ENCODE peak calls at places on chromosomes 7 and 10, in seven cellular contexts. J is breast epithelium, R is endothelial cell of umbilical vein, I is H1, G is suprapubic skin, E is sigmoid colon, T is K562. D is an unnamed sample.

GRCh38 chr7:45663965-45664623 is 89.9 kb downstream of the ADCY1 start:
- DNase-seq in E (no peak), R (no peak), T (no peak), J (peak; percentile 44), I (no peak), G (peak; percentile 55), D (no peak)

GRCh38 chr7:5595545-5596045 is 172.0 kb upstream of the TNRC18 start:
- DNase-seq in J (no peak), G (no peak), R (no peak), T (peak; percentile 51), E (no peak), I (no peak), D (no peak)

GRCh38 chr10:47195274-47195885 is 104.6 kb upstream of the GDF10 start:
- DNase-seq in G (no peak), R (no peak), J (no peak), I (no peak), T (no peak), E (no peak), D (no peak)

GRCh38 chr10:69849790-69850189 is 48.1 kb downstream of the COL13A1 start:
- DNase-seq in T (no peak), J (no peak), E (no peak), G (no peak), I (no peak), R (no peak), D (no peak)

GRCh38 chr10:86523348-86523747 is 1.8 kb upstream of the WAPL start:
- DNase-seq in I (no peak), R (no peak), G (no peak), J (no peak), T (peak; percentile 23), E (no peak), D (no peak)

GRCh38 chr10:131453772-131454634 is 142.5 kb upstream of the TCERG1L start:
- DNase-seq in R (no peak), G (peak; percentile 89), E (no peak), T (peak; percentile 73), J (peak; percentile 74), I (peak; percentile 51), D (peak; percentile 25)

GRCh38 chr7:36764929-36765328 is 40.6 kb upstream of the AOAH start:
- DNase-seq in T (no peak), J (no peak), E (no peak), R (no peak), G (no peak), I (no peak), D (no peak)

GRCh38 chr7:84876036-84876821 is 310.6 kb downstream of the SEMA3D start:
- DNase-seq in R (no peak), G (peak; percentile 67), I (no peak), T (no peak), J (no peak), E (no peak), D (no peak)

DNA sequence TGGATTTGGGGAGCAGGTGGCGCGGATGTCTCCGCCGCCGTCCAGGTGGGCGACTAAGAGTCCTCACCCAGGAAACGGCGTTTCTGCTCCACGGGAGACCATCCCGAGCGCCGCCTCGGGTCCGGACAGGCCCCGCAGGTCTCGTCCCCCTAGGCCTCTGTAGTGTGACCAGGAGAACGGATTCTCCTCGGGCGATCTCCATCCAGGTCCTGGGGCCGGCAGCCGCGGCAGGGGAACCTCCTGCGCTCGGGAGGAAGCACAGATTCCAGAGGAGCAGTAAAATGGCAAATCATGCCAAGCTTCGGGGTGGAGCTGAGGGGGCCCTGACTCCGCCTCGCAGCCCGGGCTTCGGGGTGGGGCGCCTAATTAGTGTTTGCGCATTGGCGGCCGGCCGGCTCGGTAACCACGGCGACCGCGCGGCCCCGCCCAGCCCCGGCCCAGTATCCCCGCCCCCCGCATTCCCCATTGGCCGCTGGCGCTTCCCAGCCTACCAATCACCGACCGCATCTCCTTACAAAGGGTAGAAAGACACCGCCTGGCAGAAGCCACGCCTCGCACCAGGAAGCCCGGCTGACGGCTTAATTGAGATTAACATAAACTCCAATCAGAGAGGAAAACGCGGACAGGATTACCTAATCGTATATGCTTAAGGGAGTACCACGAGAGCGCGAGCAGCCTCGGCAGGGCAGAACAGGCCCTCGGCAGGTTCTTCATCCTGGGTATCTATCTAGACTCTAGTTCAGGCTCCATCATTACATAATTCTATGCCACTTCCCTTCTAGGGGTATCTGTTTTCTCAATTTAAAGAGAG is 168.6 kb downstream of the ARHGAP12 start:
- DNase-seq in I (peak; percentile 90), R (peak; percentile 99), T (peak; percentile 99), J (peak; percentile 95), E (peak; percentile 99), G (peak; percentile 97), D (peak; percentile 96)
- TF ChIP-seq POLR2AphosphoS5 in I (peak; percentile 87), R (peak; percentile 90), T (no peak), J (peak; percentile 91), E (peak; percentile 98), G (no peak), D (peak; percentile 96)

GRCh38 chr7:98238976-98239375 is 13.1 kb downstream of the TECPR1 start:
- DNase-seq in I (no peak), G (no peak), T (no peak), R (no peak), E (no peak), J (no peak), D (no peak)

GRCh38 chr7:98242342-98242741 is 9.7 kb downstream of the TECPR1 start:
- DNase-seq in J (no peak), T (no peak), G (no peak), I (no peak), E (no peak), R (no peak), D (no peak)

GRCh38 chr7:98240961-98241673 is 10.9 kb downstream of the TECPR1 start:
- DNase-seq in J (no peak), G (no peak), E (no peak), R (peak; percentile 54), T (peak; percentile 66), I (no peak), D (peak; percentile 41)

GRCh38 chr7:98242934-98243333 is 9.1 kb downstream of the TECPR1 start:
- DNase-seq in R (no peak), T (no peak), E (no peak), I (no peak), J (no peak), G (no peak), D (no peak)

DNA sequence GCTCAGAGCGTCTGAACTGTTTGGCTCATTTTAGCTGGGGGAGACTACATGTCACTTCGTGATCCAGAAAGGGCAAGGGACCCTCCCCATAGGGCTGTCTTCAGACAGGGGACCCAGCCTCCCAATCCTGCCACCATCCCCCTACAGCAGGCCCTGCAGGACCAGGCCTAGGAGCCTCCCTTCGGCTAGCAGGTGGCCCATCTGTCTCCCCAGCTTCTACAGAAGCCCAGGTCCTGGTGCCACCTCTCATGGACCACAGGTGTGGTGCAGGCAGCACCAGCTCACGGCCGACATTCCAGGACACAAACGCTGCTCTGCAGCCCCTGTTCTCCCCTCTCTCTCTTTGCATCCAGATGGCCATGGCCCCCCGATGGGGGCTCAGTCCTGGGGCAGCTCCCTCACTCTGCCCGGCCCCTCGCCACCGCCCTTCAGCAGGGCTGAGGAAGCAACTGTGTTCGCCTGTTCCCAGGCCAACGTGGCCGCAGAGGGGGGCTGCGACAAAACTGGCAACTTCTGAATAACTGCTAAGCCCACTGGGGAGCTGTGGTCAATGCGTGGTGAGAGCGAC is 10.3 kb downstream of the TECPR1 start:
- DNase-seq in I (no peak), G (no peak), J (no peak), T (no peak), E (no peak), R (no peak), D (no peak)
- TF ChIP-seq CTCF in I (no peak), G (no peak), J (no peak), T (no peak), E (no peak), R (no peak), D (no peak)

DNA sequence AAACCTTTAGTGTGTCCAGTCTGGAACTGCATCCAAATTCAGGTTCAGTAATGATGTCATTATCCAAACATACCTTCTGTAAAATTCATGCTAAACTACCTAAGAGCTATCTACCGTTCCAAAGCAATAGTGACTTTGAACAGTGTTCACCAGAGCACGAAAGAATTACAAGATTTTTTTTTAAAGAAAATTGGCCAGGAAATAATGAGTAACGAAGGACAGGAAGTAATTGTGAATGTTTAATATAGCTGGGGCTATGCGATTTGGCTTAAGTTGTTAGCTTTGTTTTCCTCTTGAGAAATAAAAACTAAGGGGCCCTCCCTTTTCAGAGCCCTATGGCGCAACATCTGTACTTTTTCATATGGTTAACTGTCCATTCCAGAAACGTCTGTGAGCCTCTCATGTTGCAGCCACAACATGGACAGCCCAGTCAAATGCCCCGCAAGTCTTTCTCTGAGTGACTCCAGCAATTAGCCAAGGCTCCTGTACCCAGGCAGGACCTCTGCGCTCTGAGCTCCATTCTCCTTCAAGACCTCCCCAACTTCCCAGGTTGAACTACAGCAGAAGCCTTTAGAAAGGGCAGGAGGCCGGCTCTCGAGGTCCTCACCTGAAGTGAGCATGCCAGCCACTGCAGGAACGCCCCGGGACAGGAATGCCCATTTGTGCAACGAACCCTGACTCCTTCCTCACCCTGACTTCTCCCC is 622 bp upstream of the FAS start:
- DNase-seq in J (no peak), G (no peak), E (peak; percentile 77), R (peak; percentile 81), I (no peak), T (no peak), D (no peak)
- TF ChIP-seq POLR2A in J (peak; percentile 18), G (peak; percentile 23), E (no peak), R (peak; percentile 40), I (peak; percentile 39), T (no peak), D (no peak)

GRCh38 chr10:80497187-80498038 is 40.3 kb upstream of the SH2D4B start:
- DNase-seq in T (peak; percentile 92), J (no peak), E (peak; percentile 82), G (no peak), I (no peak), R (peak; percentile 78), D (peak; percentile 28)

GRCh38 chr10:80498039-80498832 is 39.5 kb upstream of the SH2D4B start:
- DNase-seq in R (peak; percentile 38), T (no peak), J (no peak), G (no peak), I (no peak), E (no peak), D (no peak)

GRCh38 chr10:80496555-80497172 is 41.0 kb upstream of the SH2D4B start:
- DNase-seq in G (no peak), J (no peak), I (no peak), E (no peak), R (no peak), T (no peak), D (no peak)

GRCh38 chr10:80500572-80501380 is 36.9 kb upstream of the SH2D4B start:
- DNase-seq in R (no peak), G (no peak), T (no peak), E (no peak), J (no peak), I (no peak), D (no peak)

DNA sequence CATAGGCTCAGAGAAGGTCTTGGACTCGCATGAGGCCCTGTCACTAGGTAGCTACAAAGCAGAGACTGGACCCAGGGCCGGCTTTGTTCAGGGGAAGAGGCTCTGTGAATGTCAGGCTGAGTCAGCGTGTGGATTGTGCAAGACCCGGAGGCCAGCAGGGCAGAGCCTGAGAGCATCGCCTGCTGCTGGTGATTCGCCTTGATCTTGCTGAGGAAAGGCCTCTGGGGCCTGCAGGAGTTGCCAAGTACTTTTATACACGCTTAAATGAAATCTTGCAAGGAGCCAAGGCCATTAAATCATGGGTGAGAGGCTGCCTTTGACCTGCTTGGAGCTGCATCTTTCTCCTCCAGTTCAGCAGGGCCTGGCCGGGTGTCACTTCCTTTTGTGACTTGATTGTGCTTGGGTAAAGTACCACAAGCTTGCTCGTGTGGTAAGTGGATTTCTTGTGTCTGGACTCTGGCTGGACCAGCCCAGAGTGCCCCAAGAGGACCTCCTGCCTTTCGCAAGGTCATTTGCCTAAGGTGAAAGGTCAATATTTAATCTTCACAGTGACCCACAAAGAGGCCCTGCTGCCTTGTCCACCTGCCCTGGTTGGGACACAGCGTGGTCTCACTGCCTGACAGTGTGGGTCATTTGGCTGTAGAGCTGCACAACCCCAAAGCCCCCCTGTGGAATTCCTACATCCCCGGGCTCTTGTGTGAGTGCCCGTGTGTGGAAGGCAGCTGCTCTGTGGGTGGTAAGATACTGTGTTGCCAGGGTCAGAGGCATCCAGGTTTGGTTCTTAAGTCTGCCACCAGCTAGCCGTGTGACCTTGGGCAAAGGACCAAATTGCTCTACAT is 38.6 kb upstream of the SH2D4B start:
- DNase-seq in E (peak; percentile 99), I (no peak), J (peak; percentile 84), R (peak; percentile 78), T (peak; percentile 49), G (peak; percentile 96), D (peak; percentile 88)
- TF ChIP-seq POLR2AphosphoS5 in E (peak; percentile 88), I (no peak), J (peak; percentile 87), R (peak; percentile 73), T (peak; percentile 36), G (no peak), D (peak; percentile 88)